ENCODE peak calls at places on chromosomes 1 and 21, in five cellular contexts. G is K562, Y is GM12878, V is HepG2, R is SK-N-SH. K is an unnamed sample.

GRCh38 chr1:150076066-150076465 is 8.5 kb downstream of the VPS45 start:
- DNase-seq in G (no peak), Y (peak), V (no peak), R (no peak), K (peak)

GRCh38 chr1:235502601-235503332 is 1.5 kb downstream of the B3GALNT2 start:
- DNase-seq in G (no peak), Y (no peak), V (no peak), R (no peak), K (peak)

GRCh38 chr1:54488065-54488750 is 59.8 kb upstream of the ACOT11 start:
- DNase-seq in G (peak), Y (no peak), V (peak), R (peak), K (peak)

GRCh38 chr1:210250665-210250997 is 18.0 kb downstream of the SERTAD4 start:
- DNase-seq in G (no peak), Y (no peak), V (no peak), R (peak), K (no peak)

GRCh38 chr21:34110594-34111202 is 37.3 kb downstream of the MRPS6 start:
- DNase-seq in G (peak), Y (no peak), V (no peak), R (no peak), K (no peak)

GRCh38 chr1:222049176-222049575 is 307.3 kb upstream of the DUSP10 start:
- DNase-seq in G (no peak), Y (no peak), V (no peak), R (no peak), K (no peak)

GRCh38 chr1:109570414-109570813 is 22.0 kb downstream of the GNAI3 start:
- DNase-seq in G (no peak), Y (no peak), V (no peak), R (no peak), K (peak)

GRCh38 chr1:150162862-150163706 is 13.4 kb downstream of the PLEKHO1 start:
- DNase-seq in G (peak), Y (peak), V (peak), R (peak), K (peak)

GRCh38 chr1:63320024-63320799 is 2.2 kb upstream of the FOXD3 start:
- DNase-seq in G (no peak), Y (no peak), V (no peak), R (peak), K (no peak)

GRCh38 chr1:23699280-23700179 is 7.9 kb downstream of the RPL11 start:
- DNase-seq in G (no peak), Y (no peak), V (no peak), R (no peak), K (no peak)

GRCh38 chr1:174049514-174049913 is 27.4 kb upstream of the RC3H1 start:
- DNase-seq in G (no peak), Y (no peak), V (no peak), R (no peak), K (no peak)

GRCh38 chr1:100038401-100039306 is 68.9 kb downstream of the SLC35A3 start:
- DNase-seq in G (peak), Y (no peak), V (peak), R (peak), K (peak)

GRCh38 chr21:34510148-34511142 is 1.6 kb downstream of the KCNE1 start:
- DNase-seq in G (peak), Y (no peak), V (peak), R (peak), K (peak)

GRCh38 chr1:159821171-159821867 is 5.4 kb upstream of the SLAMF8 start:
- DNase-seq in G (peak), Y (no peak), V (no peak), R (peak), K (peak)

GRCh38 chr1:234667891-234668576 is 58.1 kb upstream of the IRF2BP2 start:
- DNase-seq in G (no peak), Y (no peak), V (no peak), R (no peak), K (no peak)

GRCh38 chr1:166489356-166489669 is 322.5 kb upstream of the FAM78B start:
- DNase-seq in G (no peak), Y (no peak), V (no peak), R (no peak), K (no peak)

GRCh38 chr1:110130113-110130591 is 17.9 kb downstream of the UBL4B start:
- DNase-seq in G (peak), Y (no peak), V (peak), R (no peak), K (no peak)

GRCh38 chr21:28084951-28085350 is 907.7 kb downstream of the LTN1 start:
- DNase-seq in G (no peak), Y (no peak), V (no peak), R (no peak), K (no peak)

GRCh38 chr1:19877821-19878636 is 4.2 kb upstream of the OTUD3 start:
- DNase-seq in G (no peak), Y (no peak), V (no peak), R (no peak), K (no peak)

GRCh38 chr1:230976825-230977747 is 1.6 kb downstream of the TTC13 start:
- DNase-seq in G (no peak), Y (no peak), V (no peak), R (no peak), K (no peak)

GRCh38 chr21:43771199-43771675 is 4.9 kb downstream of the CSTB start:
- DNase-seq in G (no peak), Y (no peak), V (no peak), R (no peak), K (no peak)

GRCh38 chr1:87523466-87523865 is 194.8 kb downstream of the LMO4 start:
- DNase-seq in G (no peak), Y (no peak), V (no peak), R (no peak), K (peak)

GRCh38 chr1:93842750-93843500 is 36.1 kb downstream of the DNTTIP2 start:
- DNase-seq in G (no peak), Y (no peak), V (no peak), R (no peak), K (peak)

GRCh38 chr1:52032124-52032784 is 1.4 kb downstream of the KTI12 start:
- DNase-seq in G (no peak), Y (no peak), V (no peak), R (no peak), K (peak)

GRCh38 chr1:232937741-232938375 is 12.6 kb upstream of the NTPCR start:
- DNase-seq in G (no peak), Y (no peak), V (no peak), R (no peak), K (no peak)

GRCh38 chr1:100360790-100361232 is 8.5 kb downstream of the CDC14A start:
- DNase-seq in G (no peak), Y (no peak), V (no peak), R (no peak), K (peak)

GRCh38 chr1:158644479-158644878 is 39.4 kb downstream of the OR10Z1 start:
- DNase-seq in G (no peak), Y (no peak), V (no peak), R (no peak), K (no peak)

GRCh38 chr1:54253480-54253879 is 53.5 kb downstream of the MRPL37 start:
- DNase-seq in G (no peak), Y (no peak), V (no peak), R (no peak), K (peak)

GRCh38 chr1:15524283-15525042 is 448 bp upstream of the CASP9 start:
- DNase-seq in G (peak), Y (peak), V (peak), R (peak), K (peak)

GRCh38 chr1:15526021-15526489 is 593 bp upstream of the DNAJC16 start:
- DNase-seq in G (no peak), Y (no peak), V (no peak), R (no peak), K (no peak)

GRCh38 chr1:15523922-15524282 is at the start of gene CASP9:
- DNase-seq in G (no peak), Y (no peak), V (no peak), R (no peak), K (peak)

GRCh38 chr1:15525043-15525958 is 1.3 kb upstream of the CASP9 start:
- DNase-seq in G (peak), Y (peak), V (peak), R (no peak), K (no peak)

GRCh38 chr1:15526490-15527339 is at the start of gene DNAJC16:
- DNase-seq in G (peak), Y (peak), V (peak), R (peak), K (peak)
- H2AFZ ChIP-seq in G (peak), Y (peak), V (peak), R (peak), K (peak)

GRCh38 chr1:17564458-17565393 is 25.2 kb downstream of the ARHGEF10L start:
- DNase-seq in G (no peak), Y (no peak), V (peak), R (no peak), K (no peak)
- TF ChIP-seq SMC3 in G (no peak), Y (no peak), V (no peak), R (no peak), K (no peak)

GRCh38 chr1:182093781-182094180 is 32.3 kb upstream of the ZNF648 start:
- DNase-seq in G (no peak), Y (no peak), V (no peak), R (no peak), K (no peak)
- H2AFZ ChIP-seq in G (no peak), Y (no peak), V (no peak), R (no peak), K (no peak)

DNA sequence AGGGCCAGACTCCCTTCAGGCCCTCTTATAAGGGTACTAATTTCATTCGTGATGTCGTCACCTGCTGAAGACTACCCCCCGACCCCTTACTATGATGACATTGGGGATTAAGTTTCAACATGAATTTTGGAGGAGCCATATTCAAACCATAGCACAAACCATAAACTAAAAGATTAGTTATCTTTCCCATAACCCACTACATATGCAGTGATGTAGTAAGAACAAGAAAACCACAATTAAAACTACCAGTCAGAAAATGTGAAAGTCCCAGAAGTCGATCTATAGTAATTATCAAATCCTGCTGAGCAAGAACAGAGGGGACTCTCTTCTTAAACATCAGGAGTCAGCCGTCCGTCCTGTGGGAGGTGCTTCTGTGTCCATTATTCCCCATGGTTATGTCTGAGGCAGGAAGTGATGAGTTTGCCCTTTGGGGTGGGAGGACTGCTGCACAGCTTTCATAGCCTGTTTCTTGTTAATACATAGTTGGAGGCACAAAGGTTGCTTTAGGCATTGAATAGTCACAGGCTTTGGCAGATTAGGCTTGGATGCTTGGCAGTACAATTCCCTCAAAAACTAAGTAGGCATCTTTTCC is 35.9 kb upstream of the PTGFRN start:
- DNase-seq in G (no peak), Y (no peak), V (no peak), R (no peak), K (no peak)
- TF ChIP-seq SMC3 in G (no peak), Y (no peak), V (no peak), R (no peak), K (no peak)

DNA sequence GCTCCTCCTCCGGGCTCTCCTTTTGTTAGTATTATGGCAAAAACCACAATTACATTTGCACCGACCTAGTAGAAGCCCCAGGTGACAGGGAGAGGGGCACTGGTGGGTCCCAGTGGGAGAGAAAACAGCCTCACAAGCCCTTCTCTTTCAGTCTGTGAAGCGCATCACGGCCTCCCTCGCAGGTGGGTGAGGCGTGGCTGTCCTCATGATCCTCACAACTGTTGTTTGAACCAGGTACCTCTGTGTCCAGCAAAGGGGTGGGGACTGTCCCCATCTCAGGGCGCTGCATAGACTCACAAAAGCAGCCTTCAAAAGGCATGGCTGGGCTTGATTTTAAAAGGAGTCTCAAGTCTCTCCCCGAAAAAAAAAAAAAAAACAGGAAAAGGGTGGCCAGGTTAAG is 7.9 kb upstream of the C2CD2 start:
- DNase-seq in G (no peak), Y (no peak), V (no peak), R (no peak), K (no peak)
- H2AFZ ChIP-seq in G (no peak), Y (no peak), V (no peak), R (no peak), K (peak)

DNA sequence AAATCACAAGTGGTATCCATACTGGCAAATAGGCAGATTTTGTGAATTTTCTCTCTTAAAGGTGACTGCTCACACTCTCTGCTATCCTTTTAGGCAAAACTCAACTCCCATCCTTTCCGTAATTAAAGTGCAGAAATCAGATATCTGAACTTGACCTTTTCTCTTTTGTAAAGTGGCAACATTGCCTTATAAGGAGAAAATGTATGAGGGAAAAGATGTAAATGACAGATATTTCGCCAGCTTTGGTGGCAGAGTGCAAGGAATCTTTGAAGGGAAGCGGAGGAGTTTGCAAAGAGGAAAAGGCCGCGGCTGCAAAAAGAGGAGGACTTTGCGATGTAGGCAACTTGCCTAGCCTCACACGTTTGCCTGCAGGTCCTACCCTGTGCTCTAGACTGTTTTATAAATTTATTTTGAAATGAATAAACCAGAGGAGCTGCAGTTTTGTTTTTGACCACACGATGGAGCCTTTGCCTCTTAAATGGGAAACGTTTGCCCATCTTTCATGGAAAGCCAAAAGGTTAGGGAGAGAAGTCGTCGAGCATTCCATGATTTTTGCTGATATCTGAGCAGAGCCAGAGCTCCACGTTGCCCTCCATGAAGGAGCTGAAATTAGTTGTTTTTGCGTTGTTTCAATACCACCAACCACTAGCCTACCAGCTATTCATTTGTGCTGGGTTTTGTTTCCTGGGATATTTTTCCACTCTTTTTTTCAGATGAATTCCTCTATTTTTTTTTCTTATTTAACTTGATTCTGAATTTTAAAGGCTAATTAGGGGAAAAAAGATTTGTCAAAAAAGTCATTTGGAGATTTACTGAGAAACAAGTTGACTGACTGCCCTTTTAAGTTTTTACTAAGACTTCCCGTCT is 242.3 kb downstream of the LMX1A start:
- DNase-seq in G (peak), Y (no peak), V (peak), R (peak), K (peak)
- TF ChIP-seq SMC3 in G (peak), Y (no peak), V (peak), R (peak), K (peak)

GRCh38 chr1:200334661-200335256 is 75.1 kb downstream of the ZNF281 start:
- DNase-seq in G (no peak), Y (no peak), V (peak), R (no peak), K (no peak)

GRCh38 chr1:200337410-200337809 is 72.4 kb downstream of the ZNF281 start:
- DNase-seq in G (no peak), Y (no peak), V (no peak), R (no peak), K (no peak)

GRCh38 chr1:200336901-200337391 is 72.9 kb downstream of the ZNF281 start:
- DNase-seq in G (no peak), Y (no peak), V (no peak), R (no peak), K (no peak)

GRCh38 chr1:200336111-200336845 is 73.6 kb downstream of the ZNF281 start:
- DNase-seq in G (no peak), Y (no peak), V (peak), R (no peak), K (peak)

GRCh38 chr1:200337831-200338230 is 72.0 kb downstream of the ZNF281 start:
- DNase-seq in G (no peak), Y (no peak), V (no peak), R (no peak), K (no peak)
- H2AFZ ChIP-seq in G (no peak), Y (peak), V (no peak), R (no peak), K (no peak)

DNA sequence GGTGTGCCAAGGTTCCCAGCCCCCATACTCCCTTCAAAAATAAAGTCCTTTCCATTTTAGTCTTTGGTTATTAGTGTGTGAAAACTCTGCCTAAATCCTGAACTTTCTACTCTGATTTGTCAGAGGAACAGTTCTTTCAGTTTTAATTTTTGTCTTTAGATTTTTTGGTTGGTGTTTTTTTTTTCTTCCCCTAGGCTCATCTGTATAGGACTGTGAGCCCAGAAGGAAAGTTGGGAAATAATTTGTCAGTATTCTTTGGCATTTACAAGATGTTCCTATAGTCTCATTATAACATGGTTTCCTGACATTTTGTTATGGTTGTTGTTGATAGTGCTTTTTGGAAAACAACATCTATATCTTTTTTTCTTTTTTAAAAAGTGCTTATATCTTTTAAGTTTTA is 38.0 kb downstream of the LAMC1 start:
- DNase-seq in G (no peak), Y (no peak), V (no peak), R (no peak), K (no peak)
- TF ChIP-seq SMC3 in G (no peak), Y (no peak), V (no peak), R (no peak), K (no peak)

GRCh38 chr21:20110368-20110767 is 887.8 kb upstream of the NCAM2 start:
- DNase-seq in G (no peak), Y (no peak), V (no peak), R (no peak), K (no peak)

DNA sequence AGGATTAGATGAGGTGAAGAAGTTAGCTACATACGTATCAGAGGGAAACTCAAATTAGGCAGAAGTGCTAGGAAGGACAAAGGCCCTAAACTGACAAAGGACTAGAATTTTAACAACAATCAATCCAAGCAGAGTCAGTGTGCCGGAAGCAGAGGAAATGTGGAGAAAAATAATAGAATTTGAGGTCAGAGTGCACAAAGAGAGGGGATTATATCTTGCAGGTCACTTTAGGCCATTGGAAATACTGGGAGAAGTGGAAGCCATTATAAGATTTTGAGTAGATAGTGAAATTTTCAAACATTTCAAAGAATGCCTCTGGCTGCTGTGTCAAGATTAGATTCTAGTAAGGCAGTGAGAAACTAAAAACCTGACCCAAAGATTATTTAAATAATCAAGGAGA is 889.2 kb upstream of the NCAM2 start:
- DNase-seq in G (no peak), Y (no peak), V (no peak), R (no peak), K (no peak)
- H2AFZ ChIP-seq in G (peak), Y (no peak), V (no peak), R (no peak), K (no peak)

DNA sequence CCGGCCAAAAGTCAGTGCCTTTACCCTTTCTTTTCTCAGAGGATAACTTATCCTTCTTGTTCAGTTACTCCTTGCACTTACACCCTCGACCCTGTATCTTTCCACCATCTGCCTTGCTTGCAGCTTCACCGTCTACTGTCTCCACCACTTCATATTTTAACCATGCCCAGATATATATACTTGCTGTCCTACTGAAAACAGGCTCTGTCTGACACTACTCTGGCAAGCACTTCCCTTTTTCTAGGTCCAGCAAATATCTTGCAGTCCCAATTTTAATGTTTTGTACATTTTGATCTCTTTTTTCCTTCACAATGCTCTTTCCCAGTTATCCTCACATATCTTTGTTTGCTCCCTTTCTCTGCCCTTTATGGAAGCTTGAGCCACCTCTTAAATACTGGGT is 308.6 kb downstream of the TPR start:
- DNase-seq in G (no peak), Y (no peak), V (no peak), R (no peak), K (no peak)
- TF ChIP-seq SMC3 in G (no peak), Y (no peak), V (no peak), R (no peak), K (no peak)

K was measured in IMR-90.